ENCODE peak calls at places on chromosomes 5 and 9, in four cellular contexts. One of them, this sample, is unnamed.

GRCh38 chr5:127892467-127893207 is 189.4 kb downstream of the CCDC192 start:
- DNase-seq in tibial artery: no peak
- DNase-seq in astrocyte: peak; percentile 77
- DNase-seq in lower lobe of right lung: no peak
- DNase-seq in this sample: no peak

GRCh38 chr9:77943053-77943452 is 88.6 kb downstream of the GNAQ start:
- DNase-seq in lower lobe of right lung: no peak
- DNase-seq in tibial artery: no peak
- DNase-seq in astrocyte: no peak
- DNase-seq in this sample: no peak

GRCh38 chr5:911601-912000 is 18.9 kb downstream of the TRIP13 start:
- DNase-seq in astrocyte: peak; percentile 94
- DNase-seq in lower lobe of right lung: no peak
- DNase-seq in tibial artery: no peak
- DNase-seq in this sample: no peak

GRCh38 chr9:131641618-131642495 is 96.5 kb downstream of the PRRT1B start:
- DNase-seq in lower lobe of right lung: no peak
- DNase-seq in astrocyte: no peak
- DNase-seq in tibial artery: peak; percentile 47
- DNase-seq in this sample: no peak

GRCh38 chr9:116198344-116198743 is 44.8 kb downstream of the PAPPA start:
- DNase-seq in tibial artery: no peak
- DNase-seq in lower lobe of right lung: no peak
- DNase-seq in astrocyte: no peak
- DNase-seq in this sample: no peak

GRCh38 chr5:11504794-11505193 is 399.5 kb downstream of the CTNND2 start:
- DNase-seq in lower lobe of right lung: no peak
- DNase-seq in astrocyte: peak; percentile 45
- DNase-seq in tibial artery: no peak
- DNase-seq in this sample: no peak

GRCh38 chr9:71763752-71764332 is 4.5 kb downstream of the CEMIP2 start:
- DNase-seq in tibial artery: no peak
- DNase-seq in astrocyte: peak; percentile 36
- DNase-seq in lower lobe of right lung: no peak
- DNase-seq in this sample: no peak

GRCh38 chr5:110738812-110739651 is at the start of gene SLC25A46:
- DNase-seq in lower lobe of right lung: peak; percentile 91
- DNase-seq in astrocyte: peak; percentile 81
- DNase-seq in tibial artery: peak; percentile 88
- DNase-seq in this sample: peak; percentile 93

DNA sequence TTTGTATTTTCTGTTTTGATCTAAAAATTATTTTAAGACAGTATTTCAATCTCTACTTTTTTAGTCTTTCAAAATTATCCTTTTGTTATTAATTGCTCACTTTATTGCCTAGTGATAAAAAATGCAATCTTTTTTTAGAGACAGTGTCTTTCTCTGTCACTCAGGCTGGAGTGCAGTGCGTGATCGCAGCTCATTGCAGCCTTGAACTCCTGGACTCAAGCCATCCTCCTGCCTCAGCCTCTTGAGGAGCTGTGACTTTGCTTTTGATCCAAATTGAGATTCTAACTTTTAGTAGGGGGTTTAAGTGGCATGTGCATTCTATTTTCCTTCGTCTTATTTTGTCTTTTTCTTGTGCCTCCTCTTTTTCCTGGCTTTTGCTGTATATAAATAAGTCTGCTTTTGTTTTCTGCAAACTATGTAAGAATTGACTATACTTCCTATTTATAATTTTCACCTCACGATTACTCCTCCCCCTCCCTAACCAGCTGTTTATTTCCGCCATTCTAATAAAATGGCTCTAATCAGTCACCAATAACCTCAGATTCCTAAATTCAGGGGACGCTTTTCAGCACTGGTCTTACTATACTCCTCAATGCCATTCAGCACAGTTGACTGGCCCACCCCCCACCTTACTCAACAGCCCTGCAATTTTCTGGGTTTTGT is 32.3 kb downstream of the KLF9 start:
- DNase-seq in lower lobe of right lung: no peak
- DNase-seq in tibial artery: no peak
- DNase-seq in astrocyte: no peak
- DNase-seq in this sample: no peak
- H3K27ac ChIP-seq in lower lobe of right lung: no peak overlapping the region
- H3K27ac ChIP-seq in tibial artery: no peak overlapping the region
- H3K27ac ChIP-seq in astrocyte: no peak overlapping the region
- H3K27ac ChIP-seq in this sample: no peak overlapping the region

GRCh38 chr5:77133061-77133758 is 46.1 kb upstream of the ZBED3 start:
- DNase-seq in astrocyte: peak; percentile 98
- DNase-seq in lower lobe of right lung: no peak
- DNase-seq in tibial artery: peak; percentile 75
- DNase-seq in this sample: no peak

GRCh38 chr5:77128411-77129061 is 41.5 kb upstream of the ZBED3 start:
- DNase-seq in astrocyte: no peak
- DNase-seq in tibial artery: no peak
- DNase-seq in lower lobe of right lung: no peak
- DNase-seq in this sample: no peak

DNA sequence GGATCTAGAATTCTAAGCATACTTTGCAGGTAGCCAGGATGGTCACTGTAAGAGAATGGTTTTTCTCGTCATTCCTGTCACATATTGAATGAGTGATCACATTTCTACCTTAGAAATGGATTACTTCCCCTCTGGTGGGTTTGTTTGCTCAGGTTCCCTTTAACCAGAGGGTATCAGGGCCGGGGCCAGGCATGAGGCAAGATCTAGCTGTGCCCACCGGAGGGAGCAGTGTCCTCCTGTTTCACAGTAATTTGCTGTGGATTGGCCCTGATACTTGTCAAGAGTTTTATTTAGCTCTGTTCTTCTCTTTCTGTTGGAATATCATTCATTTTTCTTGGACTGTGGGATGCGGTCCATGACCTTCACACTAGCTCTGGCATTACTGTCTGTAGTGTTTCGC is 42.3 kb upstream of the ZBED3 start:
- DNase-seq in tibial artery: no peak
- DNase-seq in lower lobe of right lung: no peak
- DNase-seq in astrocyte: peak; percentile 5
- DNase-seq in this sample: no peak
- TF ChIP-seq CTCF in tibial artery: no peak
- TF ChIP-seq CTCF in lower lobe of right lung: no peak
- TF ChIP-seq CTCF in astrocyte: peak; percentile 25
- TF ChIP-seq CTCF in this sample: no peak

DNA sequence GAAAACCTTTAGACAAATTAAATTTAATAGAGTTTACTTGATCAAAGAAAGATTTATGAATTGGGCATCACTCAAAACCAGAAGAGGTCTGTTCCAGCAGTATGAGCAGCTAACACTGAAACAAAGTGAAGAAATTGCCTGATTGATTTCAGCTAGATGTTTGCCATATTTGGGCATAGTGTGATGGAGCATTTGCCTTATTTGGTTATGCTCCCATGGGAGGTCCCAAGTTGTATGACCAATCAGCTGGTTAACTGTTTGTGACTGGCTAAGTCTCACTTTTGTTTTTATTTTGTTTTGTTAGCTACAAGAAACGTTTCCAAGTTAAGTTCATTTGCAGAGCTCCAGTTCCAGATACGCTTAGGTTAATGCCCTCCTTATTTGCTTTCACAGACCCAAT is 53.3 kb upstream of the LMNB1 start:
- DNase-seq in tibial artery: no peak
- DNase-seq in astrocyte: no peak
- DNase-seq in lower lobe of right lung: no peak
- DNase-seq in this sample: no peak
- H3K27ac ChIP-seq in tibial artery: no peak overlapping the region
- H3K27ac ChIP-seq in astrocyte: no peak overlapping the region
- H3K27ac ChIP-seq in lower lobe of right lung: no peak overlapping the region
- H3K27ac ChIP-seq in this sample: no peak overlapping the region

DNA sequence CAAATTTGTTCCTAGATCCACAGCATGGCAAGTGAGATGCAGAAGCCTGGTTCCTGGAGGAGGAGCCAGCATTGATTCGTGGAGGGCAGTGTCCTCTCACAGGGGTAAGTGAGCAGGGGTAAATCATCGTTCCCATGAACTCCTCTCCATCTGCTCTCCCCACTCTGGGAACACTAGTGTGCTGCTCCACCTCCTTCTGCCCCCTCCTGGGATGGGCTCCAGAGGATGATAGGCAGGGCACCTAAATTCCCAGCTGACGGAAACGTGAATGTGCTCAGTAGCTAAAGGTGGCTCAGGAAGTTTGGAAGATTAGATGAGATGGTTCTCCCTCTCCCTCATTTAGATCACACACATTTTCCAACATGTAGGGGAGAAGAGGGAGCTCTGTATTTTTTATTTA is 76.6 kb downstream of the PDE4D start:
- DNase-seq in tibial artery: no peak
- DNase-seq in lower lobe of right lung: no peak
- DNase-seq in astrocyte: no peak
- DNase-seq in this sample: no peak
- TF ChIP-seq CTCF in tibial artery: no peak
- TF ChIP-seq CTCF in lower lobe of right lung: no peak
- TF ChIP-seq CTCF in astrocyte: no peak
- TF ChIP-seq CTCF in this sample: no peak

GRCh38 chr9:133130721-133131244 is 9.7 kb upstream of the RALGDS start:
- DNase-seq in tibial artery: no peak
- DNase-seq in astrocyte: no peak
- DNase-seq in lower lobe of right lung: no peak
- DNase-seq in this sample: no peak
- H3K27ac ChIP-seq in tibial artery: no peak overlapping the region
- H3K27ac ChIP-seq in astrocyte: no peak overlapping the region
- H3K27ac ChIP-seq in lower lobe of right lung: peak overlapping the region; percentile 65
- H3K27ac ChIP-seq in this sample: no peak overlapping the region

DNA sequence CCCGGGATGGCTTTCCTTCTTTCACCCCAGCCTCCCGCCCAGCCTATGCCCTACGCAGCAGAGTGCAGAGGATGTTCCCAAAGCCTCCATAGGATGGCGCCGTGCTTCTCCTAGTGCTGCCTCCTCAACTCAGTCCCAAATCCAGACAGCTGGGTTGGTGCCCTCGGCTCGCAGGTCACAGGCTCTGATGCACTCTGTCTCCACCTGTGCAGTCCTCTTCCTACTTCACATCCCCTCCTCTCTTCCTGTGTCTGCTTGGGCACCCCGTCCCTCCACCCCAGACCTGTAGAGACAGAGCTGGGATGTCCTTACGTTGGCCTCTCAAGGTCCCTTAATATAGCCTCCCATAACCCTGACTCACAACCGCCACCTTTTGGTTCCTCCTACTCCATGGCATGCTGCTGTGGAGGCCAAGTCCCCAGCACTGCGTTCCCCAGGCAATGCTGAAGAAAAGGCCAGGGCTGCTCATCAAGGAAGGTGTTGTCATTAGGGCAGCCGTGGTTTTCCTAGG is 314.4 kb downstream of the GADD45G start:
- DNase-seq in lower lobe of right lung: no peak
- DNase-seq in astrocyte: no peak
- DNase-seq in tibial artery: no peak
- DNase-seq in this sample: no peak
- TF ChIP-seq CTCF in lower lobe of right lung: peak; percentile 46
- TF ChIP-seq CTCF in astrocyte: no peak
- TF ChIP-seq CTCF in tibial artery: peak; percentile 11
- TF ChIP-seq CTCF in this sample: no peak